ENCODE peak calls at places on chromosomes 6 and 20, in seven cellular contexts. B is CD8-positive, alpha-beta T cell; R is heart left ventricle; H is CD4-positive, alpha-beta T cell; G is right cardiac atrium; A is ascending aorta; D is cardiac muscle cell. J is an unnamed sample. For H3K9me3, the result is how much of the 10 kb centered on the place peaks cover.

GRCh38 chr6:108673602-108674001 is 112.9 kb downstream of the FOXO3 start:
- DNase-seq in B (no peak), R (no peak), H (no peak), G (no peak), A (no peak), D (no peak), J (no peak)

GRCh38 chr6:149273318-149273717 is 44.2 kb upstream of the TAB2 start:
- DNase-seq in B (no peak), R (peak), H (no peak), G (peak), A (no peak), D (no peak), J (no peak)

GRCh38 chr6:163427498-163428254 is 13.2 kb downstream of the QKI start:
- DNase-seq in B (no peak), R (no peak), H (no peak), G (peak), A (no peak), D (no peak), J (no peak)

GRCh38 chr6:69022991-69023390 is 387.9 kb downstream of the ADGRB3 start:
- DNase-seq in B (no peak), R (no peak), H (no peak), G (no peak), A (no peak), D (no peak), J (no peak)

GRCh38 chr6:158797331-158798202 is 21.6 kb downstream of the EZR start:
- DNase-seq in B (no peak), R (no peak), H (peak), G (peak), A (no peak), D (peak), J (no peak)

GRCh38 chr6:12504325-12504966 is 212.1 kb upstream of the PHACTR1 start:
- DNase-seq in B (no peak), R (no peak), H (no peak), G (no peak), A (no peak), D (no peak), J (no peak)

GRCh38 chr20:31579245-31579644 is 25.8 kb upstream of the ID1 start:
- DNase-seq in B (no peak), R (no peak), H (no peak), G (no peak), A (no peak), D (no peak), J (no peak)

GRCh38 chr20:57991211-57991841 is 237.1 kb downstream of the ANKRD60 start:
- DNase-seq in B (no peak), R (no peak), H (no peak), G (no peak), A (peak), D (no peak), J (no peak)

GRCh38 chr20:36927704-36928103 is 23.8 kb downstream of the SAMHD1 start:
- DNase-seq in B (no peak), R (no peak), H (no peak), G (no peak), A (no peak), D (no peak), J (no peak)

GRCh38 chr20:25309395-25310267 is 61.7 kb downstream of the PYGB start:
- DNase-seq in B (no peak), R (peak), H (no peak), G (peak), A (peak), D (no peak), J (no peak)

GRCh38 chr20:42051935-42052334 is 433.8 kb upstream of the CHD6 start:
- DNase-seq in B (no peak), R (no peak), H (no peak), G (no peak), A (no peak), D (no peak), J (no peak)

GRCh38 chr6:106820412-106820852 is 154.1 kb downstream of the CD24 start:
- DNase-seq in B (no peak), R (no peak), H (no peak), G (no peak), A (no peak), D (no peak), J (no peak)

GRCh38 chr6:13462380-13463326 is 24.7 kb downstream of the GFOD1 start:
- DNase-seq in B (no peak), R (no peak), H (no peak), G (no peak), A (no peak), D (no peak), J (no peak)

GRCh38 chr20:22459754-22460153 is 124.6 kb downstream of the FOXA2 start:
- DNase-seq in B (no peak), R (no peak), H (no peak), G (no peak), A (no peak), D (no peak), J (no peak)

GRCh38 chr6:44679906-44680698 is 292.6 kb downstream of the CDC5L start:
- DNase-seq in B (no peak), R (no peak), H (no peak), G (no peak), A (no peak), D (no peak), J (no peak)

GRCh38 chr6:2296781-2297180 is 51.4 kb upstream of the GMDS start:
- DNase-seq in B (no peak), R (no peak), H (no peak), G (no peak), A (no peak), D (no peak), J (no peak)
- H3K9me3 ChIP-seq in B (under half), R (under half), H (half or more), G (under half), A (under half), D (under half), J (under half)

GRCh38 chr6:90413396-90413795 is 116.8 kb upstream of the BACH2 start:
- DNase-seq in B (no peak), R (no peak), H (no peak), G (no peak), A (no peak), D (no peak), J (no peak)
- H3K9me3 ChIP-seq in B (under half), R (under half), H (under half), G (under half), A (under half), D (under half), J (under half)

DNA sequence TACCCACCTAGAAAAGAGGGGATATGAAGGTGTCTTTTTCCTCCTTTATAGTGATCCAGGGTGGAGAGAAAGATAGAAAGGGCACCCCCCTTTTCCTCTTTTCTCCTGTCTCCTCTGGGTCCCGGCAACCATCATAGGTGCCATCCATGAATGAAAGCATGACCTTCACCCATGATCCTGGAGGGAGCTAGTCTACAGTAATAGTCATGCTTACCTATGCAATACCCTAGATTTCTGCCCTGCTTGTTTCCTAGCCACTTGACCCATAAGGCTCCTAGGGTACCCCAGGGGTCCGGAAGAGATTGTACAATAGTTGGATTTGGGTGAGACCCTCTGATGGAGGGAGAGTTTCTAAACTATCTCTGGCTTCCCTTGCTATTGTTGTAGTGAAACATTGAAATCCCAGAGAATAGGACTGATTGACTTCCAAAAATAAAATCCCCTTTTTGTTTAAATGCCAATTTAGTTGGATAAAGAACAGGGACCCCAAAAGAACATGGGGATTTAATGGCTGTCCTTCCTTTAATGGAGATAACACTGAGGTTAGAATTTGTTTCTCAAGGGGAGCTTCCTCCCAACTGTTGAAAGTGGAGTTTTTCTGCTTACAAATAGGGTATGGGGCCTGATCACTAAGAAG is 366.8 kb upstream of the KHDRBS2 start:
- DNase-seq in B (no peak), R (no peak), H (no peak), G (no peak), A (no peak), D (peak), J (no peak)
- H3K9me3 ChIP-seq in B (under half), R (under half), H (under half), G (under half), A (under half), D (under half), J (under half)

DNA sequence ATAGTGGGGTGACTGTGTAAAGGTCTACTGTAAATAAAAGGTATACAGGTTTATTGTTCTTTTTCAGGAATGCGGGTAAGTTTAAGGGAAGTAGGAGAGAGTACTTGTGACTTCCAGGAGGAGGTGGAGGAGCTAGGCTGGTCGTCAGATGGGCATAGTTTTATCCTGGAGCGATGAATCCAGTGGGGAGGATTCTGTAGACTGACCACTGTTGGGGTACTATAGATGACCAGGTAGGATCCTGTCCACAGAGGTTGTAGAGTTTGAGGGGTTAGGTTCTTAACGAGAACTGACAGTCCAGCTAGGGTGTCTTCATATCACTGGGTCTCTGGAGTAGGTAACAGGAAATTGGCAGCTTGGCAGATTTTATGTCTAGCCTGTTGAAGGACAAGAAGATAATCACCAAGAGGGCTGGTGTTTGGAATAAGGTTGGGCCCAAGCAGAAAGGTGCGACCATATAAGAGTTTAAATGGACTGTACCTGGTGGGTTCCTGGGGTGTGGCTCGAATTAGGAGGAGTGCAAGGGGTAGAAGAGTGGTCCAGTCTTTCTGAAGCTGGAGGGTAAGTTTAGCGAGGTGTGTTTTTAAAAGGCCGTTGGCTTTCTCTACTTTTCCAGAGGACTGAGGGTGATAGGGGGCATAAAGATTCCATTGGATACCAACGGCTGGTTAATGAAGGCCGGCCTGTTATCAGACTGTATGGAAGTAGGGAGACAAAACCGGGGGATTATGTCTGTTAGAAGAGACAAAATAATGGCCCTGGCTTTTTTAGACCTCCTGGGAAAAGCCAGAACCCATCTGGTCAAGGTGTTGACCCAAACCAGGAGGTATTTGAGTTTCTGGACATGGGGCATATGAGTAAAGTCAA is 751.3 kb upstream of the ADGRB3 start:
- DNase-seq in B (no peak), R (no peak), H (no peak), G (no peak), A (no peak), D (no peak), J (no peak)
- H3K9me3 ChIP-seq in B (under half), R (under half), H (under half), G (under half), A (under half), D (under half), J (under half)

GRCh38 chr20:39767352-39767751 is 805.2 kb downstream of the DHX35 start:
- DNase-seq in B (no peak), R (no peak), H (no peak), G (no peak), A (no peak), D (no peak), J (no peak)

GRCh38 chr20:39756828-39757227 is 794.7 kb downstream of the DHX35 start:
- DNase-seq in B (no peak), R (no peak), H (no peak), G (no peak), A (no peak), D (no peak), J (no peak)

DNA sequence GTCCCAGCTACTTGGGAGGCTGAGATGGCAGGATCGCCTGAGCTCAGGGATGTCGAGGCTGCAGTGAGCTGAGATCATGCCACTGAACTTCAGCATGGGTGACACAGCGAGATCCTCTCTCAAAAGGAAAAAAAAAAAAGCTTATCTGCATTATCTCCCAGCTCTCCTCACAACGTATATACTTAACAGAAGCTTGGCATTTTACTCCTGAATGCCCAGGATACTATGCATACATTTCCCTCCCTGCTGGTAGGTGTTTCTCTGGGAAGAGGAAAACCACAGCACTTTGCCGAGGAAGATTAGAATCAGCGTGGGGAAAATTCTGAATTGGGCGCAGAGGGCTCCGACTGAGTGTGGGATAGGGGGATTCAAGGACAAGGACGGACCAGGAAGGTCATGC is 800.6 kb downstream of the DHX35 start:
- DNase-seq in B (no peak), R (no peak), H (no peak), G (no peak), A (no peak), D (no peak), J (no peak)
- H3K9me3 ChIP-seq in B (under half), R (under half), H (under half), G (under half), A (under half), D (under half), J (under half)

GRCh38 chr6:71367763-71368162 is 79.2 kb downstream of the OGFRL1 start:
- DNase-seq in B (no peak), R (no peak), H (no peak), G (no peak), A (no peak), D (no peak), J (no peak)
- H3K9me3 ChIP-seq in B (under half), R (under half), H (under half), G (under half), A (under half), D (under half), J (under half)